ENCODE peak calls at places on chromosome 18, in five cellular contexts. One of them, this sample, is unnamed.
A peak's percentile ranks its signal among the peaks of the same experiment; 100 is the strongest.

GRCh38 chr18:77096936-77097886 is 35.4 kb downstream of the MBP start:
- DNase-seq in CD4-positive, CD25-positive, alpha-beta regulatory T cell: no peak
- DNase-seq in effector memory CD4-positive, alpha-beta T cell: no peak
- DNase-seq in CD4-positive, alpha-beta memory T cell: no peak
- DNase-seq in aorta: no peak
- DNase-seq in this sample: no peak

GRCh38 chr18:74951165-74951760 is 257.7 kb downstream of the PTGR3 start:
- DNase-seq in aorta: peak; percentile 68
- DNase-seq in effector memory CD4-positive, alpha-beta T cell: no peak
- DNase-seq in CD4-positive, CD25-positive, alpha-beta regulatory T cell: peak; percentile 38
- DNase-seq in CD4-positive, alpha-beta memory T cell: peak; percentile 49
- DNase-seq in this sample: peak; percentile 15

GRCh38 chr18:13418013-13418710 is 199.6 kb downstream of the LDLRAD4 start:
- DNase-seq in effector memory CD4-positive, alpha-beta T cell: no peak
- DNase-seq in CD4-positive, alpha-beta memory T cell: no peak
- DNase-seq in aorta: no peak
- DNase-seq in CD4-positive, CD25-positive, alpha-beta regulatory T cell: no peak
- DNase-seq in this sample: no peak

GRCh38 chr18:61643884-61644647 is 248.7 kb downstream of the RNF152 start:
- DNase-seq in effector memory CD4-positive, alpha-beta T cell: no peak
- DNase-seq in CD4-positive, alpha-beta memory T cell: no peak
- DNase-seq in CD4-positive, CD25-positive, alpha-beta regulatory T cell: no peak
- DNase-seq in aorta: no peak
- DNase-seq in this sample: no peak

GRCh38 chr18:58844871-58845270 is 19.8 kb upstream of the ZNF532 start:
- DNase-seq in CD4-positive, alpha-beta memory T cell: no peak
- DNase-seq in aorta: no peak
- DNase-seq in CD4-positive, CD25-positive, alpha-beta regulatory T cell: no peak
- DNase-seq in effector memory CD4-positive, alpha-beta T cell: no peak
- DNase-seq in this sample: no peak

GRCh38 chr18:63592506-63592905 is 5.4 kb downstream of the SERPINB13 start:
- DNase-seq in CD4-positive, alpha-beta memory T cell: no peak
- DNase-seq in aorta: no peak
- DNase-seq in effector memory CD4-positive, alpha-beta T cell: no peak
- DNase-seq in CD4-positive, CD25-positive, alpha-beta regulatory T cell: no peak
- DNase-seq in this sample: no peak

GRCh38 chr18:73791081-73791480 is 356.6 kb downstream of the FBXO15 start:
- DNase-seq in CD4-positive, CD25-positive, alpha-beta regulatory T cell: no peak
- DNase-seq in effector memory CD4-positive, alpha-beta T cell: no peak
- DNase-seq in CD4-positive, alpha-beta memory T cell: no peak
- DNase-seq in aorta: no peak
- DNase-seq in this sample: no peak

GRCh38 chr18:64134044-64134757 is 14.7 kb downstream of the LINC00305 start:
- DNase-seq in CD4-positive, CD25-positive, alpha-beta regulatory T cell: no peak
- DNase-seq in CD4-positive, alpha-beta memory T cell: no peak
- DNase-seq in aorta: no peak
- DNase-seq in effector memory CD4-positive, alpha-beta T cell: no peak
- DNase-seq in this sample: no peak

GRCh38 chr18:72427721-72428120 is 116.4 kb downstream of the CBLN2 start:
- DNase-seq in CD4-positive, CD25-positive, alpha-beta regulatory T cell: no peak
- DNase-seq in CD4-positive, alpha-beta memory T cell: no peak
- DNase-seq in aorta: no peak
- DNase-seq in effector memory CD4-positive, alpha-beta T cell: no peak
- DNase-seq in this sample: no peak
- H3K9me3 ChIP-seq in CD4-positive, CD25-positive, alpha-beta regulatory T cell: no peaks in the 10 kb centered on the region
- H3K9me3 ChIP-seq in CD4-positive, alpha-beta memory T cell: no peaks in the 10 kb centered on the region
- H3K9me3 ChIP-seq in aorta: no peaks in the 10 kb centered on the region
- H3K9me3 ChIP-seq in effector memory CD4-positive, alpha-beta T cell: no peaks in the 10 kb centered on the region
- H3K9me3 ChIP-seq in this sample: no peaks in the 10 kb centered on the region

GRCh38 chr18:2442726-2443275 is 128.5 kb downstream of the METTL4 start:
- DNase-seq in effector memory CD4-positive, alpha-beta T cell: no peak
- DNase-seq in CD4-positive, alpha-beta memory T cell: no peak
- DNase-seq in CD4-positive, CD25-positive, alpha-beta regulatory T cell: no peak
- DNase-seq in aorta: no peak
- DNase-seq in this sample: no peak
- H3K9me3 ChIP-seq in effector memory CD4-positive, alpha-beta T cell: no peaks in the 10 kb centered on the region
- H3K9me3 ChIP-seq in CD4-positive, alpha-beta memory T cell: no peaks in the 10 kb centered on the region
- H3K9me3 ChIP-seq in CD4-positive, CD25-positive, alpha-beta regulatory T cell: no peaks in the 10 kb centered on the region
- H3K9me3 ChIP-seq in aorta: no peaks in the 10 kb centered on the region
- H3K9me3 ChIP-seq in this sample: no peaks in the 10 kb centered on the region

DNA sequence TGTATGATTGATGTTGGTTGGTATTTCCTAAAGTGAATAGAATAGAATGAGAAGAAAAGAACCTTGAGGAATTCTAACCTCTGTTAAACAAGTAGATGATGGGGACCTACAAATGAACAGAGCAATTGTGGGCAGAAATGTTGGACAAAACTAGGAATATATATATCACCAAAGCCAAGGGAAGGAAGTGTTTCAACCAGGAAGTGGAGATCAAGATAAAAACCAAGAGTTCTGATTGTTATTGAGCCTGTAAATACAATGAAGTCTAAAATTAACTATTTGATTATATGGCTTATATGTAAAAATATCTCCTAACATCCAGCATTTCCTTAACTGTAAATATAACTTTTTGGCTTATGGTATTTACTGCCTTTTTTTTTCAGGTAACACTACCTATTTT is 730.0 kb downstream of the SOCS6 start:
- DNase-seq in effector memory CD4-positive, alpha-beta T cell: no peak
- DNase-seq in aorta: no peak
- DNase-seq in CD4-positive, alpha-beta memory T cell: no peak
- DNase-seq in CD4-positive, CD25-positive, alpha-beta regulatory T cell: no peak
- DNase-seq in this sample: no peak
- H3K9me3 ChIP-seq in effector memory CD4-positive, alpha-beta T cell: peaks cover 4% of the 10 kb centered on the region
- H3K9me3 ChIP-seq in aorta: no peaks in the 10 kb centered on the region
- H3K9me3 ChIP-seq in CD4-positive, alpha-beta memory T cell: no peaks in the 10 kb centered on the region
- H3K9me3 ChIP-seq in CD4-positive, CD25-positive, alpha-beta regulatory T cell: no peaks in the 10 kb centered on the region
- H3K9me3 ChIP-seq in this sample: no peaks in the 10 kb centered on the region

GRCh38 chr18:49797995-49798394 is 15.3 kb downstream of the ACAA2 start:
- DNase-seq in effector memory CD4-positive, alpha-beta T cell: no peak
- DNase-seq in CD4-positive, CD25-positive, alpha-beta regulatory T cell: no peak
- DNase-seq in aorta: no peak
- DNase-seq in CD4-positive, alpha-beta memory T cell: no peak
- DNase-seq in this sample: no peak

GRCh38 chr18:49795612-49796552 is 17.5 kb downstream of the ACAA2 start:
- DNase-seq in CD4-positive, CD25-positive, alpha-beta regulatory T cell: no peak
- DNase-seq in effector memory CD4-positive, alpha-beta T cell: no peak
- DNase-seq in CD4-positive, alpha-beta memory T cell: no peak
- DNase-seq in aorta: no peak
- DNase-seq in this sample: no peak

GRCh38 chr18:49794740-49795139 is 18.6 kb downstream of the ACAA2 start:
- DNase-seq in aorta: no peak
- DNase-seq in CD4-positive, alpha-beta memory T cell: no peak
- DNase-seq in CD4-positive, CD25-positive, alpha-beta regulatory T cell: no peak
- DNase-seq in effector memory CD4-positive, alpha-beta T cell: no peak
- DNase-seq in this sample: no peak
- H3K9me3 ChIP-seq in aorta: no peaks in the 10 kb centered on the region
- H3K9me3 ChIP-seq in CD4-positive, alpha-beta memory T cell: no peaks in the 10 kb centered on the region
- H3K9me3 ChIP-seq in CD4-positive, CD25-positive, alpha-beta regulatory T cell: no peaks in the 10 kb centered on the region
- H3K9me3 ChIP-seq in effector memory CD4-positive, alpha-beta T cell: no peaks in the 10 kb centered on the region
- H3K9me3 ChIP-seq in this sample: no peaks in the 10 kb centered on the region

DNA sequence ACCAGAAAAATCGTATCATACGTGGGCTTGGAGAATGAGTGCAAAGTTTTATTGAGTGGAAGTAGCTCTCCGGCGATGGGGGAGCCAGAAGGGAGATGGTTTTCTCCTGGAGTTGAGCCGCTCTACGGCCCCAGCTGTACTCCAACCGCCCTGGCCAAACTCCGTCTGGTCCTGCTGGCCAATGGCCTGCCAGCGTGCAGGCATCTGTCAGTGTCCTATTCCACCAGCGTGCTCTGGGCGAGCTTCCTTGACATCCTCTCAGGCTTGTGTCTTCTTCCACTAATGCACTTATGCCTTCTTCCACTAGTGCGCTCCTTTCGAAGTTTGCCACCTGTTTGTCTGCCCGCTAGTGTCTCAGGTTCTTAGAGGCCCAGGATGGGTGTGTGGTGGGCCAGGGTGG is 345.5 kb upstream of the CDH19 start:
- DNase-seq in CD4-positive, CD25-positive, alpha-beta regulatory T cell: no peak
- DNase-seq in aorta: no peak
- DNase-seq in effector memory CD4-positive, alpha-beta T cell: no peak
- DNase-seq in CD4-positive, alpha-beta memory T cell: no peak
- DNase-seq in this sample: no peak
- H3K9me3 ChIP-seq in CD4-positive, CD25-positive, alpha-beta regulatory T cell: no peaks in the 10 kb centered on the region
- H3K9me3 ChIP-seq in aorta: no peaks in the 10 kb centered on the region
- H3K9me3 ChIP-seq in effector memory CD4-positive, alpha-beta T cell: no peaks in the 10 kb centered on the region
- H3K9me3 ChIP-seq in CD4-positive, alpha-beta memory T cell: no peaks in the 10 kb centered on the region
- H3K9me3 ChIP-seq in this sample: no peaks in the 10 kb centered on the region

This sample was measured in T-helper 17 cell.